ENCODE peak calls at places on chromosomes 5 and 9, in nine cellular contexts. One of them, this sample, is unnamed.

GRCh38 chr5:10275460-10275859 is 25.4 kb downstream of the CCT5 start:
- DNase-seq in IMR-90: no peak
- DNase-seq in CD4-positive, alpha-beta T cell: no peak
- DNase-seq in heart left ventricle: no peak
- DNase-seq in spleen: no peak
- DNase-seq in WERI-Rb-1: no peak
- DNase-seq in tibial nerve: no peak
- DNase-seq in pancreas: no peak
- DNase-seq in PC-9: no peak
- DNase-seq in this sample: no peak

GRCh38 chr5:105978011-105978410 is 1692.7 kb downstream of the EFNA5 start:
- DNase-seq in WERI-Rb-1: no peak
- DNase-seq in PC-9: no peak
- DNase-seq in pancreas: no peak
- DNase-seq in tibial nerve: no peak
- DNase-seq in IMR-90: no peak
- DNase-seq in spleen: no peak
- DNase-seq in heart left ventricle: no peak
- DNase-seq in CD4-positive, alpha-beta T cell: no peak
- DNase-seq in this sample: no peak

GRCh38 chr9:86488794-86489193 is 134.6 kb upstream of the TUT7 start:
- DNase-seq in spleen: no peak
- DNase-seq in PC-9: no peak
- DNase-seq in CD4-positive, alpha-beta T cell: no peak
- DNase-seq in IMR-90: no peak
- DNase-seq in pancreas: no peak
- DNase-seq in tibial nerve: no peak
- DNase-seq in heart left ventricle: no peak
- DNase-seq in WERI-Rb-1: no peak
- DNase-seq in this sample: no peak

GRCh38 chr9:75467141-75467540 is 378.8 kb downstream of the OSTF1 start:
- DNase-seq in WERI-Rb-1: no peak
- DNase-seq in heart left ventricle: no peak
- DNase-seq in IMR-90: no peak
- DNase-seq in spleen: no peak
- DNase-seq in tibial nerve: no peak
- DNase-seq in pancreas: no peak
- DNase-seq in PC-9: no peak
- DNase-seq in CD4-positive, alpha-beta T cell: no peak
- DNase-seq in this sample: no peak

GRCh38 chr9:135795391-135795790 is 93.4 kb downstream of the KCNT1 start:
- DNase-seq in tibial nerve: no peak
- DNase-seq in WERI-Rb-1: no peak
- DNase-seq in PC-9: no peak
- DNase-seq in IMR-90: no peak
- DNase-seq in heart left ventricle: no peak
- DNase-seq in pancreas: no peak
- DNase-seq in CD4-positive, alpha-beta T cell: no peak
- DNase-seq in spleen: no peak
- DNase-seq in this sample: no peak

GRCh38 chr9:125509476-125509875 is 197.5 kb downstream of the MAPKAP1 start:
- DNase-seq in IMR-90: peak; percentile 87
- DNase-seq in tibial nerve: no peak
- DNase-seq in spleen: no peak
- DNase-seq in PC-9: no peak
- DNase-seq in heart left ventricle: no peak
- DNase-seq in CD4-positive, alpha-beta T cell: no peak
- DNase-seq in pancreas: no peak
- DNase-seq in WERI-Rb-1: peak; percentile 82
- DNase-seq in this sample: no peak

GRCh38 chr9:134206317-134207300 is 42.2 kb upstream of the RNU6ATAC start:
- DNase-seq in tibial nerve: no peak
- DNase-seq in pancreas: no peak
- DNase-seq in CD4-positive, alpha-beta T cell: no peak
- DNase-seq in WERI-Rb-1: no peak
- DNase-seq in spleen: peak; percentile 30
- DNase-seq in PC-9: no peak
- DNase-seq in heart left ventricle: peak; percentile 53
- DNase-seq in IMR-90: no peak
- DNase-seq in this sample: no peak

GRCh38 chr9:110099236-110099741 is 108.7 kb downstream of the C9orf152 start:
- DNase-seq in CD4-positive, alpha-beta T cell: no peak
- DNase-seq in WERI-Rb-1: peak; percentile 90
- DNase-seq in heart left ventricle: no peak
- DNase-seq in IMR-90: peak; percentile 84
- DNase-seq in spleen: no peak
- DNase-seq in PC-9: no peak
- DNase-seq in tibial nerve: no peak
- DNase-seq in pancreas: no peak
- DNase-seq in this sample: no peak

GRCh38 chr5:6832994-6833393 is 119.8 kb downstream of the TENT4A start:
- DNase-seq in tibial nerve: no peak
- DNase-seq in spleen: no peak
- DNase-seq in pancreas: no peak
- DNase-seq in heart left ventricle: no peak
- DNase-seq in CD4-positive, alpha-beta T cell: no peak
- DNase-seq in WERI-Rb-1: no peak
- DNase-seq in IMR-90: no peak
- DNase-seq in PC-9: no peak
- DNase-seq in this sample: no peak

GRCh38 chr9:35826071-35826701 is 2.3 kb downstream of the FAM221B start:
- DNase-seq in tibial nerve: no peak
- DNase-seq in IMR-90: peak; percentile 73
- DNase-seq in pancreas: peak; percentile 38
- DNase-seq in WERI-Rb-1: peak; percentile 55
- DNase-seq in heart left ventricle: no peak
- DNase-seq in spleen: no peak
- DNase-seq in CD4-positive, alpha-beta T cell: no peak
- DNase-seq in PC-9: no peak
- DNase-seq in this sample: no peak

GRCh38 chr9:5879419-5880181 is 11.1 kb upstream of the MLANA start:
- DNase-seq in pancreas: no peak
- DNase-seq in CD4-positive, alpha-beta T cell: no peak
- DNase-seq in heart left ventricle: no peak
- DNase-seq in PC-9: peak; percentile 40
- DNase-seq in tibial nerve: no peak
- DNase-seq in spleen: no peak
- DNase-seq in WERI-Rb-1: no peak
- DNase-seq in IMR-90: peak; percentile 71
- DNase-seq in this sample: no peak

GRCh38 chr5:181181650-181182565 is 23.1 kb downstream of the TRIM7 start:
- DNase-seq in pancreas: peak; percentile 60
- DNase-seq in tibial nerve: no peak
- DNase-seq in spleen: peak; percentile 85
- DNase-seq in WERI-Rb-1: peak; percentile 68
- DNase-seq in IMR-90: peak; percentile 65
- DNase-seq in CD4-positive, alpha-beta T cell: peak; percentile 46
- DNase-seq in PC-9: peak; percentile 78
- DNase-seq in heart left ventricle: peak; percentile 72
- DNase-seq in this sample: peak; percentile 49

GRCh38 chr5:54713923-54714581 is 196.5 kb downstream of the SNX18 start:
- DNase-seq in WERI-Rb-1: no peak
- DNase-seq in CD4-positive, alpha-beta T cell: no peak
- DNase-seq in PC-9: no peak
- DNase-seq in tibial nerve: no peak
- DNase-seq in spleen: no peak
- DNase-seq in pancreas: no peak
- DNase-seq in heart left ventricle: no peak
- DNase-seq in IMR-90: peak; percentile 85
- DNase-seq in this sample: no peak

GRCh38 chr5:38757451-38758245 is 88.2 kb upstream of the OSMR start:
- DNase-seq in CD4-positive, alpha-beta T cell: no peak
- DNase-seq in WERI-Rb-1: no peak
- DNase-seq in IMR-90: peak; percentile 31
- DNase-seq in heart left ventricle: peak; percentile 77
- DNase-seq in tibial nerve: no peak
- DNase-seq in spleen: no peak
- DNase-seq in PC-9: no peak
- DNase-seq in pancreas: no peak
- DNase-seq in this sample: no peak

GRCh38 chr9:36268007-36268427 is 9.8 kb upstream of the GNE start:
- DNase-seq in IMR-90: peak; percentile 71
- DNase-seq in tibial nerve: no peak
- DNase-seq in PC-9: peak; percentile 18
- DNase-seq in WERI-Rb-1: no peak
- DNase-seq in CD4-positive, alpha-beta T cell: no peak
- DNase-seq in spleen: no peak
- DNase-seq in pancreas: no peak
- DNase-seq in heart left ventricle: no peak
- DNase-seq in this sample: no peak

GRCh38 chr5:38636626-38637025 is 80.2 kb upstream of the LIFR start:
- DNase-seq in spleen: no peak
- DNase-seq in CD4-positive, alpha-beta T cell: no peak
- DNase-seq in PC-9: peak; percentile 82
- DNase-seq in IMR-90: no peak
- DNase-seq in heart left ventricle: no peak
- DNase-seq in tibial nerve: no peak
- DNase-seq in pancreas: peak; percentile 73
- DNase-seq in WERI-Rb-1: no peak
- DNase-seq in this sample: no peak

GRCh38 chr9:123657921-123658320 is 272.0 kb downstream of the DENND1A start:
- DNase-seq in PC-9: no peak
- DNase-seq in CD4-positive, alpha-beta T cell: no peak
- DNase-seq in WERI-Rb-1: no peak
- DNase-seq in heart left ventricle: no peak
- DNase-seq in spleen: no peak
- DNase-seq in tibial nerve: no peak
- DNase-seq in pancreas: no peak
- DNase-seq in IMR-90: no peak
- DNase-seq in this sample: no peak

GRCh38 chr9:123660691-123661090 is 269.2 kb downstream of the DENND1A start:
- DNase-seq in pancreas: no peak
- DNase-seq in CD4-positive, alpha-beta T cell: no peak
- DNase-seq in spleen: no peak
- DNase-seq in tibial nerve: no peak
- DNase-seq in PC-9: no peak
- DNase-seq in IMR-90: no peak
- DNase-seq in WERI-Rb-1: no peak
- DNase-seq in heart left ventricle: no peak
- DNase-seq in this sample: no peak

GRCh38 chr9:123657099-123657498 is 272.8 kb downstream of the DENND1A start:
- DNase-seq in PC-9: no peak
- DNase-seq in pancreas: no peak
- DNase-seq in CD4-positive, alpha-beta T cell: no peak
- DNase-seq in tibial nerve: no peak
- DNase-seq in heart left ventricle: no peak
- DNase-seq in WERI-Rb-1: peak; percentile 98
- DNase-seq in spleen: no peak
- DNase-seq in IMR-90: no peak
- DNase-seq in this sample: no peak

GRCh38 chr9:123658792-123659191 is 271.1 kb downstream of the DENND1A start:
- DNase-seq in PC-9: no peak
- DNase-seq in pancreas: no peak
- DNase-seq in IMR-90: no peak
- DNase-seq in CD4-positive, alpha-beta T cell: no peak
- DNase-seq in WERI-Rb-1: no peak
- DNase-seq in heart left ventricle: no peak
- DNase-seq in tibial nerve: no peak
- DNase-seq in spleen: no peak
- DNase-seq in this sample: no peak

DNA sequence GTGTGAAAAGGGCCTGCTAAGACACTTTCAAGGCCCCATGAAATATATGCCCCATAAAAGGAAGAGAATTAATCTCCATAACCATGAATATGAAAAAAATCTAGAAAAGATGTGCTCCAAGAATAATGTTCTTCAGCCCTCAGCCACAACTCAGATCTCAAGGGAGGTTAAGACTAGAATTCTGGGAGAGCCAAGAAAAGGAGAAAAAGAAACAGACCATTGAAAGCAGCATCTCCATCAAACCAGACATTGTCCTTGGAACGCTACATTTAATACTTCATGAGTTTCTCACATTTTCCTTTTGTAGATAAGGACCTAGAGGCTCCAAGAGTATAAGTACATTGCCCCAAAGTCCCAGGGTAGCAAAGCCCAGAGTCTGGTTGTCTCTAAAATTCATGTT is 270.6 kb downstream of the DENND1A start:
- DNase-seq in pancreas: no peak
- DNase-seq in WERI-Rb-1: no peak
- DNase-seq in PC-9: no peak
- DNase-seq in IMR-90: no peak
- DNase-seq in tibial nerve: no peak
- DNase-seq in spleen: no peak
- DNase-seq in CD4-positive, alpha-beta T cell: no peak
- DNase-seq in heart left ventricle: no peak
- DNase-seq in this sample: no peak
- H3K27ac ChIP-seq in pancreas: no peak overlapping the region
- H3K27ac ChIP-seq in WERI-Rb-1: no peak overlapping the region
- H3K27ac ChIP-seq in PC-9: no peak overlapping the region
- H3K27ac ChIP-seq in IMR-90: no peak overlapping the region
- H3K27ac ChIP-seq in tibial nerve: no peak overlapping the region
- H3K27ac ChIP-seq in spleen: peak overlapping the region; percentile 61
- H3K27ac ChIP-seq in CD4-positive, alpha-beta T cell: no peak overlapping the region
- H3K27ac ChIP-seq in heart left ventricle: no peak overlapping the region
- H3K27ac ChIP-seq in this sample: no peak overlapping the region

DNA sequence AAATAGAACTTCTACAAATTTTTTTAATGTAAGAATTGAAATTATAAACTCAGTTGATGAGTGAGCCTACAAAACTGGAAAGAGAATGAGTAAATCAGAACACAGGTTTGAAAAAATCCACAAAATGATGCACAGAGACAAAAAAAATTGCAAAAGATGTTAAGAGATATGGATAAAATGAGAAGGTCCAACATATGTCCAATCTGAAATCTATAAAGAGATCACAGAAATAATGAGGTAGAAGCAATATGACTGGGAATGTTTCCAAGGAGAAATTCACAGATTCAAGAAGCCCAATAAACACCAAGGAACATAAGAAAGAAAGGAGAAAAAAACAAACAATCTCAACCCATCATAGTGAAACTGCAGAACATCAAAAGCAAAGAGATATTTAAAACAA is 288.4 kb upstream of the SLC30A5 start:
- DNase-seq in pancreas: no peak
- DNase-seq in tibial nerve: no peak
- DNase-seq in PC-9: no peak
- DNase-seq in IMR-90: no peak
- DNase-seq in CD4-positive, alpha-beta T cell: no peak
- DNase-seq in spleen: no peak
- DNase-seq in heart left ventricle: no peak
- DNase-seq in WERI-Rb-1: no peak
- DNase-seq in this sample: no peak
- H3K9me3 ChIP-seq in pancreas: no peaks in the 10 kb centered on the region
- H3K9me3 ChIP-seq in tibial nerve: no peaks in the 10 kb centered on the region
- H3K9me3 ChIP-seq in PC-9: no peaks in the 10 kb centered on the region
- H3K9me3 ChIP-seq in IMR-90: no peaks in the 10 kb centered on the region
- H3K9me3 ChIP-seq in CD4-positive, alpha-beta T cell: no peaks in the 10 kb centered on the region
- H3K9me3 ChIP-seq in spleen: peaks cover 3% of the 10 kb centered on the region
- H3K9me3 ChIP-seq in heart left ventricle: no peaks in the 10 kb centered on the region
- H3K9me3 ChIP-seq in WERI-Rb-1: peaks cover 12% of the 10 kb centered on the region
- H3K9me3 ChIP-seq in this sample: no peaks in the 10 kb centered on the region

GRCh38 chr5:52947208-52947607 is 41.9 kb upstream of the ITGA2 start:
- DNase-seq in WERI-Rb-1: no peak
- DNase-seq in tibial nerve: no peak
- DNase-seq in heart left ventricle: no peak
- DNase-seq in IMR-90: peak; percentile 56
- DNase-seq in PC-9: no peak
- DNase-seq in CD4-positive, alpha-beta T cell: no peak
- DNase-seq in spleen: no peak
- DNase-seq in pancreas: no peak
- DNase-seq in this sample: no peak
- H3K27ac ChIP-seq in WERI-Rb-1: no peak overlapping the region
- H3K27ac ChIP-seq in tibial nerve: peak overlapping the region; percentile 57
- H3K27ac ChIP-seq in heart left ventricle: no peak overlapping the region
- H3K27ac ChIP-seq in IMR-90: no peak overlapping the region
- H3K27ac ChIP-seq in PC-9: no peak overlapping the region
- H3K27ac ChIP-seq in CD4-positive, alpha-beta T cell: no peak overlapping the region
- H3K27ac ChIP-seq in spleen: peak overlapping the region; percentile 26
- H3K27ac ChIP-seq in pancreas: no peak overlapping the region
- H3K27ac ChIP-seq in this sample: no peak overlapping the region

GRCh38 chr5:152905286-152905685 is 500.2 kb upstream of the NMUR2 start:
- DNase-seq in IMR-90: no peak
- DNase-seq in spleen: no peak
- DNase-seq in pancreas: no peak
- DNase-seq in tibial nerve: no peak
- DNase-seq in WERI-Rb-1: no peak
- DNase-seq in PC-9: no peak
- DNase-seq in heart left ventricle: no peak
- DNase-seq in CD4-positive, alpha-beta T cell: no peak
- DNase-seq in this sample: no peak
- H3K9me3 ChIP-seq in IMR-90: peaks cover 8% of the 10 kb centered on the region
- H3K9me3 ChIP-seq in spleen: no peaks in the 10 kb centered on the region
- H3K9me3 ChIP-seq in pancreas: no peaks in the 10 kb centered on the region
- H3K9me3 ChIP-seq in tibial nerve: no peaks in the 10 kb centered on the region
- H3K9me3 ChIP-seq in WERI-Rb-1: no peaks in the 10 kb centered on the region
- H3K9me3 ChIP-seq in PC-9: no peaks in the 10 kb centered on the region
- H3K9me3 ChIP-seq in heart left ventricle: no peaks in the 10 kb centered on the region
- H3K9me3 ChIP-seq in CD4-positive, alpha-beta T cell: no peaks in the 10 kb centered on the region
- H3K9me3 ChIP-seq in this sample: no peaks in the 10 kb centered on the region

This sample was measured in CD8-positive, alpha-beta memory T cell.